ENCODE peak calls at places on chromosomes 7 and 10, in four cellular contexts. X, S, Q and D are unnamed samples.

GRCh38 chr10:73591935-73592699 is 975 bp upstream of the USP54 start:
- DNase-seq in S (peak), X (peak), Q (no peak), D (peak)

GRCh38 chr10:14010083-14010551 is 320.6 kb downstream of the FRMD4A start:
- DNase-seq in X (no peak), Q (no peak), S (no peak), D (no peak)

GRCh38 chr7:521221-522070 is 1.8 kb upstream of the PDGFA start:
- DNase-seq in X (peak), S (peak), Q (no peak), D (no peak)

GRCh38 chr7:2560175-2560695 is 1.5 kb downstream of the IQCE start:
- DNase-seq in X (no peak), S (no peak), Q (no peak), D (no peak)

GRCh38 chr10:62638062-62638477 is 166.4 kb upstream of the ADO start:
- DNase-seq in Q (no peak), X (no peak), S (no peak), D (no peak)

GRCh38 chr7:37683263-37684120 is at the start of gene GPR141:
- DNase-seq in S (no peak), X (no peak), Q (no peak), D (no peak)

GRCh38 chr7:141654551-141654950 is 47.4 kb downstream of the DENND11 start:
- DNase-seq in S (peak), X (peak), Q (no peak), D (no peak)

GRCh38 chr7:50739744-50740455 is 42.8 kb downstream of the GRB10 start:
- DNase-seq in Q (no peak), S (no peak), X (no peak), D (no peak)

GRCh38 chr7:27972272-27972671 is 208.3 kb downstream of the JAZF1 start:
- DNase-seq in X (no peak), S (no peak), Q (no peak), D (no peak)

GRCh38 chr7:106225856-106226255 is 58.9 kb downstream of the NAMPT start:
- DNase-seq in Q (no peak), S (no peak), X (no peak), D (no peak)

GRCh38 chr7:46859963-46860475 is 721.9 kb downstream of the TNS3 start:
- DNase-seq in X (no peak), S (no peak), Q (no peak), D (no peak)
- TF ChIP-seq EP300 in X (no peak), S (no peak), Q (no peak), D (no peak)

GRCh38 chr7:36301914-36302771 is 87.5 kb upstream of the ANLN start:
- DNase-seq in S (peak), Q (no peak), X (no peak), D (no peak)
- TF ChIP-seq EP300 in S (no peak), Q (no peak), X (no peak), D (no peak)

GRCh38 chr10:32976338-32976737 is 18.3 kb upstream of the ITGB1 start:
- DNase-seq in X (no peak), Q (no peak), S (no peak), D (no peak)
- TF ChIP-seq EP300 in X (no peak), Q (no peak), S (no peak), D (no peak)

GRCh38 chr7:74475243-74475986 is 21.7 kb downstream of the GTF2IRD1 start:
- DNase-seq in Q (no peak), S (peak), X (no peak), D (no peak)
- TF ChIP-seq EP300 in Q (no peak), S (no peak), X (no peak), D (no peak)

DNA sequence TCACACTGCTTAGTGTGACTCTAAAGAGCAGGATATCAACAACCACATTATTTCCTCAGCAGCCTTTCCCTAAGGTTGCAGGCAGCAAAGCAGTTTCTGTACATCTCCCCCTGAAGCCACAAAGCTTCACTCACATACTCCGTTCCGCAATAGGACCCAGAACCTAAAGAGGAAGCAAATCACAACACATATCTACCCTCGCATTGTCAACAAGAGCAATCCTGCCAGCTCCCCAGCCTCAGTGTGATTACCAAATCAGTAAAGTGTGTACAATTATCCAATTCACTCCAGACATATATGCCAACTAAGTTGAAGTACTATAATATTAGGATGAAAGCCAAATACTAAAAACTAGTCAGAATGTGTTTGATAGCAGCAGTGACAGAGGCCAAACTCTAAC is 30.8 kb downstream of the VAX1 start:
- DNase-seq in X (no peak), Q (no peak), S (no peak), D (no peak)
- TF ChIP-seq EP300 in X (no peak), Q (no peak), S (no peak), D (no peak)

GRCh38 chr7:130488376-130489139 is 3.3 kb upstream of the MEST start:
- DNase-seq in Q (no peak), S (no peak), X (no peak), D (no peak)
- TF ChIP-seq EP300 in Q (no peak), S (no peak), X (no peak), D (no peak)

GRCh38 chr10:79335094-79335469 is 12.2 kb upstream of the PPIF start:
- DNase-seq in S (no peak), Q (no peak), X (no peak), D (no peak)
- TF ChIP-seq EP300 in S (no peak), Q (no peak), X (no peak), D (no peak)

GRCh38 chr10:51399840-51400239 is 299.6 kb downstream of the CSTF2T start:
- DNase-seq in Q (no peak), S (no peak), X (no peak), D (no peak)

GRCh38 chr10:51400354-51401096 is 298.9 kb downstream of the CSTF2T start:
- DNase-seq in S (no peak), Q (no peak), X (no peak), D (no peak)

GRCh38 chr10:51403522-51403921 is 295.9 kb downstream of the CSTF2T start:
- DNase-seq in Q (no peak), S (no peak), X (no peak), D (no peak)

GRCh38 chr10:51397244-51397643 is 302.2 kb downstream of the CSTF2T start:
- DNase-seq in X (no peak), S (no peak), Q (no peak), D (no peak)

GRCh38 chr10:51397695-51398094 is 301.7 kb downstream of the CSTF2T start:
- DNase-seq in Q (no peak), S (peak), X (no peak), D (no peak)
- TF ChIP-seq EP300 in Q (no peak), S (no peak), X (no peak), D (no peak)

GRCh38 chr10:3761916-3762708 is 22.9 kb downstream of the KLF6 start:
- DNase-seq in Q (no peak), S (no peak), X (no peak), D (no peak)
- TF ChIP-seq EP300 in Q (no peak), S (no peak), X (no peak), D (no peak)